ENCODE peak calls at places on chromosomes 6 and 20, in ten cellular contexts. A is HFFc6, P is coronary artery, K is adrenal gland, G is GM20000, I is mucosa of descending colon, M is Peyer's patch, Z is AG04450, R is stomach, Y is H1. E is an unnamed sample.

GRCh38 chr6:101202975-101203374 is 190.5 kb upstream of the GRIK2 start:
- DNase-seq in Z (no peak), A (no peak), K (no peak), Y (no peak), G (no peak), R (no peak), M (no peak), I (no peak), P (no peak), E (no peak)

GRCh38 chr6:97440590-97441176 is 157.7 kb upstream of the MMS22L start:
- DNase-seq in R (no peak), M (no peak), A (peak; percentile 24), G (no peak), I (no peak), Y (no peak), K (no peak), Z (no peak), P (no peak), E (no peak)

GRCh38 chr6:7939186-7939863 is 28.7 kb upstream of the TXNDC5 start:
- DNase-seq in A (no peak), I (no peak), M (no peak), R (no peak), K (no peak), Z (no peak), G (no peak), Y (no peak), P (no peak), E (no peak)

GRCh38 chr6:95087394-95088097 is 489.8 kb upstream of the MANEA start:
- DNase-seq in I (no peak), M (no peak), P (no peak), G (no peak), K (peak; percentile 20), Z (peak; percentile 72), Y (no peak), R (no peak), A (peak; percentile 33), E (no peak)

GRCh38 chr20:7859371-7859802 is 80.9 kb downstream of the HAO1 start:
- DNase-seq in M (no peak), P (no peak), A (peak; percentile 54), K (peak; percentile 30), G (peak; percentile 16), Z (no peak), I (peak; percentile 3), R (no peak), Y (no peak), E (no peak)

GRCh38 chr6:128167552-128167951 is 266.7 kb upstream of the THEMIS start:
- DNase-seq in Y (no peak), R (no peak), A (no peak), I (no peak), P (no peak), G (no peak), Z (no peak), K (no peak), M (no peak), E (no peak)

GRCh38 chr6:4853349-4853748 is 77.1 kb downstream of the CDYL start:
- DNase-seq in Z (no peak), P (no peak), I (no peak), Y (no peak), G (no peak), R (no peak), K (no peak), M (no peak), A (no peak), E (no peak)

GRCh38 chr20:32017711-32018251 is 7.5 kb downstream of the CCM2L start:
- DNase-seq in Z (no peak), A (no peak), K (no peak), M (peak; percentile 60), I (peak; percentile 75), Y (peak; percentile 85), P (no peak), G (peak; percentile 67), R (peak; percentile 72), E (peak; percentile 47)

GRCh38 chr6:112081569-112081968 is 5.7 kb downstream of the TUBE1 start:
- DNase-seq in R (no peak), Z (no peak), P (no peak), Y (no peak), K (no peak), G (no peak), M (no peak), I (no peak), A (no peak), E (no peak)

GRCh38 chr6:112087136-112087908 is at the start of the genes FAM229B and TUBE1:
- DNase-seq in R (peak; percentile 92), M (peak; percentile 91), K (peak; percentile 92), A (peak; percentile 97), P (peak; percentile 94), G (peak; percentile 84), Y (peak; percentile 85), I (peak; percentile 96), Z (peak; percentile 95), E (peak; percentile 73)

GRCh38 chr6:112085666-112086065 is 1.6 kb downstream of the TUBE1 start:
- DNase-seq in M (no peak), G (no peak), Y (no peak), P (no peak), A (no peak), Z (no peak), K (peak; percentile 18), R (no peak), I (no peak), E (no peak)

GRCh38 chr6:112087916-112088315 is 525 bp downstream of the FAM229B start:
- DNase-seq in G (no peak), Y (no peak), I (no peak), R (no peak), A (no peak), P (no peak), Z (no peak), M (no peak), K (no peak), E (no peak)

GRCh38 chr6:112086744-112087135 is 542 bp downstream of the TUBE1 start:
- DNase-seq in K (no peak), A (peak; percentile 60), Z (no peak), P (no peak), I (peak; percentile 12), M (no peak), G (peak; percentile 36), R (no peak), Y (no peak), E (no peak)
- TF ChIP-seq CTCF in K (peak; percentile 26), A (peak; percentile 55), Z (peak; percentile 46), P (no peak), I (no peak), M (peak; percentile 18), G (no peak), R (peak; percentile 16), Y (no peak), E (no peak)

GRCh38 chr6:15595461-15596173 is 67.2 kb downstream of the DTNBP1 start:
- DNase-seq in Z (no peak), I (no peak), R (no peak), K (no peak), Y (no peak), G (no peak), A (no peak), M (no peak), P (no peak), E (no peak)

GRCh38 chr6:15593798-15594197 is 69.0 kb downstream of the DTNBP1 start:
- DNase-seq in Y (no peak), M (no peak), P (no peak), G (no peak), Z (no peak), I (no peak), R (no peak), A (no peak), K (no peak), E (no peak)

GRCh38 chr6:15594512-15595241 is 68.2 kb downstream of the DTNBP1 start:
- DNase-seq in Y (no peak), R (no peak), K (no peak), M (no peak), A (no peak), P (no peak), G (no peak), Z (no peak), I (no peak), E (no peak)

GRCh38 chr6:15598273-15598778 is 64.5 kb downstream of the DTNBP1 start:
- DNase-seq in I (no peak), A (no peak), Y (no peak), R (no peak), P (no peak), K (no peak), G (no peak), M (no peak), Z (no peak), E (no peak)

DNA sequence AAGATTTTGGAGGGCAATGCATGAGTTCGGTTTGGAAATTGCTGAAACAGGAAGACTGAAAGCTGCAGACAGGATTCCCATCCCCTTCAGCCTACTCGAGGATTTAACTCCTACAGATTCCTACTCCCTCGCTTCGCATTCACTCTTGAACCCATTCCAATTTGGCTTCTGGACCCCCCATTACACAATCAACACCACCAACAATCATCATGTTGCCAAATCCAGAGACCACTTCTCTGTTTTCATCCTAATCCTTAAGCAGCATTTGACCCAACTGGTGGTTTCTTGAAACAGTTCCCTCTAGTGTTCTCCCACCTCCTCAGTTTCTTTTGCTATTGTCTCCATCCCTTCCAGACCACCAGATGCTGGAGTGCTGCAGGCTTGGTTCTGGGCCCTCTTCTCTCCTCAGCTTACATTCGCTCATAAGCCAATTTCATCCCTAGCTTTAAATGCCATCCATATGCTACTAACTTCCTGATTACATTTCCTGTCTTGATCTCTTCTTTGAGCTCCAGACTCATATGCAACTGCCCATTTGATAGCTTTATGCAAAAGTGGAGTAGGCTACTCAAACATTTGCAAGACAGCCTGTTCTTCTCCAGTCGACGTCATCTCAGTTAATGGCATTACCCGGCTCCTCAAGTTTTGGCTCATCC is 66.5 kb downstream of the DTNBP1 start:
- DNase-seq in M (no peak), Y (no peak), G (no peak), Z (no peak), I (no peak), A (no peak), P (no peak), K (no peak), R (no peak), E (no peak)
- TF ChIP-seq CTCF in M (no peak), Y (no peak), G (no peak), Z (no peak), I (no peak), A (no peak), P (no peak), K (no peak), R (no peak), E (no peak)

GRCh38 chr6:33818293-33818692 is 14.5 kb upstream of the MLN start:
- DNase-seq in A (no peak), M (no peak), P (no peak), Z (no peak), Y (no peak), K (no peak), G (no peak), R (no peak), I (no peak), E (no peak)

GRCh38 chr6:33819021-33819420 is 15.2 kb upstream of the MLN start:
- DNase-seq in K (no peak), M (no peak), G (no peak), Z (no peak), R (no peak), A (no peak), I (no peak), Y (no peak), P (no peak), E (no peak)

GRCh38 chr6:33820784-33821183 is 17.0 kb upstream of the MLN start:
- DNase-seq in I (no peak), Z (no peak), A (no peak), M (no peak), Y (no peak), G (no peak), K (no peak), P (no peak), R (no peak), E (no peak)

GRCh38 chr6:33822575-33823395 is 19.0 kb upstream of the MLN start:
- DNase-seq in M (no peak), G (no peak), Z (no peak), P (no peak), Y (peak; percentile 41), K (no peak), I (peak; percentile 15), R (no peak), A (no peak), E (no peak)

GRCh38 chr6:33820243-33820642 is 16.4 kb upstream of the MLN start:
- DNase-seq in K (no peak), R (no peak), M (no peak), Z (no peak), A (no peak), Y (no peak), I (no peak), P (no peak), G (no peak), E (no peak)
- TF ChIP-seq CTCF in K (no peak), R (no peak), M (no peak), Z (no peak), A (no peak), Y (no peak), I (no peak), P (no peak), G (no peak), E (no peak)

DNA sequence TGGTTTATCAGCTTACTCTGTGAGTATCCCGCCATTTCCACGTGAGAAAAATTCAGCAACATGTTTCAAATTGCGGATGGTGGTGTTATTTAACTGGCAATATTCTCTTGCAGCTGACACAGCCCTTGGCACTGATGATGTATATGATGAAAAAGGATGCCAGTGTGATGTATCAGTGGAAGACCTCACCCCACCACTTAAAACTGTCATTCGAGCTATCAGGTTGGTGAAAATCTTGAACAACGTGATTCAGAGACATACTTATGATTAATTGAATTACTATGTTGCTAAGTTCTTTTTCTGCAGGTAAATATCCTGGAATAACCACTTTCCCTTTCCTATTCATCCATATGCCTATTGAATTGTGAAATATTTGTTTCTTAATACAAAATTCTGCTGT is 55.7 kb downstream of the KHDC1L start:
- DNase-seq in A (no peak), Z (no peak), P (no peak), K (no peak), Y (no peak), G (no peak), M (no peak), I (no peak), R (no peak), E (no peak)
- TF ChIP-seq CTCF in A (no peak), Z (no peak), P (no peak), K (no peak), Y (no peak), G (no peak), M (no peak), I (no peak), R (no peak), E (no peak)